ENCODE peak calls at places on chromosomes 13 and 19, in eight cellular contexts. I is lung, O is pancreas, N is cardiac muscle cell, X is thoracic aorta, J is IMR-90, D is left ventricle myocardium inferior, B is tibial artery. W is an unnamed sample. For H3K4me1, the result is how much of the 10 kb centered on the place peaks cover.

GRCh38 chr13:95500136-95500718 is 52.3 kb upstream of the CLDN10 start:
- DNase-seq in X (no peak), O (no peak), I (no peak), J (peak), B (no peak), D (no peak), N (no peak), W (no peak)

GRCh38 chr19:35206379-35206778 is 22.2 kb downstream of the FAM187B start:
- DNase-seq in D (no peak), B (no peak), N (no peak), X (no peak), I (peak), O (no peak), J (no peak), W (no peak)

GRCh38 chr19:1074512-1075283 is 7.7 kb downstream of the ARHGAP45 start:
- DNase-seq in I (peak), J (no peak), N (no peak), B (peak), D (peak), O (peak), X (no peak), W (peak)

GRCh38 chr13:111919286-111919685 is 147.7 kb upstream of the SOX1 start:
- DNase-seq in N (no peak), I (no peak), J (no peak), O (peak), X (no peak), B (no peak), D (no peak), W (no peak)

GRCh38 chr13:33678906-33679657 is 138.9 kb upstream of the RFC3 start:
- DNase-seq in O (peak), J (peak), X (peak), I (peak), B (no peak), N (no peak), D (peak), W (peak)

GRCh38 chr13:46202188-46202795 is 9.4 kb upstream of the LRRC63 start:
- DNase-seq in I (no peak), B (no peak), N (no peak), D (no peak), X (no peak), O (no peak), J (no peak), W (no peak)

GRCh38 chr19:19543640-19544039 is 5.6 kb downstream of the CILP2 start:
- DNase-seq in B (no peak), I (no peak), O (no peak), X (no peak), N (no peak), J (no peak), D (no peak), W (no peak)

GRCh38 chr19:8017808-8018207 is 12.4 kb upstream of the ELAVL1 start:
- DNase-seq in N (no peak), B (no peak), D (no peak), J (no peak), I (no peak), O (no peak), X (no peak), W (peak)

GRCh38 chr19:31096047-31096446 is 253.2 kb downstream of the TSHZ3 start:
- DNase-seq in X (no peak), I (no peak), B (no peak), J (no peak), N (peak), D (no peak), O (no peak), W (no peak)

GRCh38 chr19:18771328-18772242 is 19.5 kb downstream of the COMP start:
- DNase-seq in I (no peak), J (no peak), D (no peak), B (no peak), X (no peak), O (no peak), N (peak), W (no peak)

GRCh38 chr19:47142779-47143178 is 12.1 kb downstream of the SAE1 start:
- DNase-seq in X (no peak), I (no peak), D (no peak), N (no peak), B (no peak), O (no peak), J (no peak), W (no peak)

GRCh38 chr19:18464646-18465045 is 26.7 kb upstream of the ISYNA1 start:
- DNase-seq in X (peak), I (peak), O (no peak), N (no peak), D (peak), B (peak), J (peak), W (peak)

GRCh38 chr19:17860331-17860992 is 752 bp downstream of the RPL18A start:
- DNase-seq in N (no peak), X (no peak), O (no peak), D (no peak), I (no peak), B (no peak), J (no peak), W (no peak)

GRCh38 chr13:23201870-23202269 is 21.1 kb downstream of the SGCG start:
- DNase-seq in I (no peak), O (no peak), N (no peak), B (no peak), D (no peak), J (no peak), X (no peak), W (no peak)

GRCh38 chr13:83515267-83515666 is 367.0 kb downstream of the SLITRK1 start:
- DNase-seq in D (no peak), B (no peak), I (no peak), J (peak), X (no peak), O (no peak), N (no peak), W (no peak)

GRCh38 chr13:28753208-28753892 is 34.6 kb upstream of the SLC46A3 start:
- DNase-seq in I (peak), D (peak), J (peak), X (peak), N (peak), O (no peak), B (peak), W (peak)

GRCh38 chr19:31261019-31261595 is 88.1 kb downstream of the TSHZ3 start:
- DNase-seq in N (no peak), B (peak), I (no peak), O (no peak), J (no peak), D (no peak), X (no peak), W (no peak)

GRCh38 chr13:106063591-106064308 is 471.7 kb downstream of the EFNB2 start:
- DNase-seq in X (no peak), I (no peak), O (no peak), N (no peak), D (no peak), B (no peak), J (peak), W (no peak)

GRCh38 chr19:8466018-8466417 is 21.2 kb downstream of the HNRNPM start:
- DNase-seq in N (no peak), J (peak), D (no peak), I (no peak), B (no peak), O (no peak), X (no peak), W (no peak)

DNA sequence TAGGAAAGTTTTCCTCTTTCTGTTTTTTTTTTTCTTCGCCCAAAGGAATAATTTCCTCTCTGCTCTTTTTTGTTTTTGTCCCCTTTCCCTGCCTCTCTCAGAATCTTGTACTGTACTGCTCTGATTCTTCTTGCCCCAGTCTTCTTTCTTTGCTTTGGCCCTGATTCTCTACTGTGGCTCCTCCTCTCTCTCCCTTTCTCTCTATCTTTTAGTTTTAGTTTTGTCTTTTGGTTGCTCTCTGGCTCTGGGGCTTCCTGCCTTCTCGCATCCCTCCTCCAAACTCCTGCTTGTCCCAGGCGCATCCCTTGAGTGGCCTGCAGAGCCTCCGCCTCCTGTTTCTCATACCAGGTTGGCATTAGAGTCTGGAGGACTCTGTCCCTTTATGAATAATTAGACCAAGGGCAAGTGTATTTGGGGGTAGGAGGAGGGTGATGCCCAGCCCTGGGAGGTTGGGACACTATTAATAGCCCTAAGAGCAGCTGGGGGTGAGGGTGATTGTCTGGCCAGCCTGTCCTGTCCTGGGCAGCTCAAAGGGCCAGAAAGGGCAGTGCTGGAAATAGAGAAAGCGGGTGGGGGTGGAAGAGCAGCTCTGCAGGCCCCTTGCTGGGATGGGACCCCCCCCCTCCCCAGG is 39.1 kb downstream of the LYL1 start:
- DNase-seq in O (no peak), B (peak), I (no peak), D (peak), J (no peak), X (no peak), N (no peak), W (no peak)
- H3K27ac ChIP-seq in O (no peak), B (peak), I (peak), D (peak), J (no peak), X (peak), N (no peak), W (no peak)

GRCh38 chr19:32650671-32651070 is 24.3 kb downstream of the ANKRD27 start:
- DNase-seq in J (no peak), D (no peak), I (no peak), N (no peak), X (no peak), B (no peak), O (no peak), W (no peak)

GRCh38 chr19:32652893-32653625 is 21.9 kb downstream of the ANKRD27 start:
- DNase-seq in J (peak), X (no peak), I (peak), D (peak), B (no peak), N (peak), O (peak), W (peak)

GRCh38 chr19:32653626-32653968 is 21.4 kb downstream of the ANKRD27 start:
- DNase-seq in N (no peak), J (no peak), O (no peak), X (no peak), I (no peak), B (no peak), D (no peak), W (no peak)

GRCh38 chr19:32649751-32650150 is 25.2 kb downstream of the ANKRD27 start:
- DNase-seq in J (no peak), X (no peak), B (no peak), N (no peak), I (no peak), O (no peak), D (peak), W (no peak)

GRCh38 chr19:32651729-32652140 is 23.2 kb downstream of the ANKRD27 start:
- DNase-seq in J (peak), N (peak), I (no peak), D (peak), X (no peak), B (no peak), O (no peak), W (peak)
- TF ChIP-seq CTCF in J (no peak), N (peak), I (no peak), D (no peak), X (no peak), B (no peak), O (no peak), W (no peak)

GRCh38 chr19:3441089-3441985 is 39.0 kb downstream of the SMIM24 start:
- DNase-seq in O (no peak), N (no peak), X (no peak), I (no peak), J (no peak), B (no peak), D (no peak), W (no peak)
- H3K4me1 ChIP-seq in O (under half), N (under half), X (under half), I (under half), J (under half), B (under half), D (half or more), W (under half)

GRCh38 chr13:49410477-49410876 is 33.4 kb downstream of the CAB39L start:
- DNase-seq in D (no peak), J (no peak), N (no peak), X (no peak), I (no peak), O (no peak), B (no peak), W (no peak)
- H3K27ac ChIP-seq in D (no peak), J (no peak), N (no peak), X (no peak), I (no peak), O (no peak), B (no peak), W (no peak)

DNA sequence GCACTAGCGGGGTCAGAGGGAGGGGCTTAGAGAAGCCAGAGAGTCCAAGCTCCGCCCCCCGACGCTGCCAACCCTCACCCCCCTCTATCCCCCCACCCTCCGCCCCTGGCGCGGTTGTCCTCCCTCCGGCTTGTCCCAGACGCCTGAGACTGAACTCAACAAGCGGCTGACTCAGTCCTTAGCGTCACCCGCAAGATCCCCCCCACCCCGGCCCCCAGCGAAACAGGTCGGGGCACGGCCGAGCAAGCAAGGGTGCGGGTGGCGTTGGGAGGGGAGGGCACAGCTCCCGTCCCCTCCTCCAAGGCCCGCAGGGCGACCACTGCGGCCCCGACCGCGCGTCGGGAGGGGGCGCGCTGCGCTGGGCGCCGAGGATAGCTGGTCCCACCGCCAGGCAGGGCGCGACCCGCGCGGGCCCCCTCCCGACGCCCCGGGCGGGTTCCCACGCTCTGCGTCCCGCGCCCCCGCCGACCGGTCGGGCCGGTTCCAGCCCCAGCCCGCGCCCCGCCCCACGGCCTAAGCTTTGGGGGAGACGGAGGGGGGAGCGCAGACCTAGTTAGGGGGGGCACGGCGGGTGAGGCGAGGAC is 5.3 kb downstream of the NOTCH3 start:
- DNase-seq in B (peak), N (peak), D (peak), J (peak), O (peak), I (peak), X (peak), W (peak)
- TF ChIP-seq CTCF in B (peak), N (peak), D (peak), J (peak), O (no peak), I (no peak), X (no peak), W (no peak)

DNA sequence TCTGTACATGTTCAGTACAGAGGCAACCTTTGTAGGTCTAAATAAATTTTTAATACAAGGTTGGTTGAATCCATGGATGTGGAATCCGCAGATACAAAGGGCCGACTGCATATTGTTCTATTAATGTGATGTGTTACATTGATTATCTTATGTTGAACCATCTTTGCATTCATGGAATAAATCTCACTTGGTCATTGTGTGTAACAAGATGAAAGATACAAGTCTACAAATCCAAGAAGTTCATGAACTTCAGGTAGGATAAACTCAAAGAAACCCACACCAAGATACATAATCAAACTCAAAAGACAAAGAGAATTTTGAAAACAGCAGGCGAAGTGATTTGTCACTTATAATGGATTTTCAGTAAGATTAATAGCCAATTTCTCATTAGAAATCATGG is 8.0 kb upstream of the TFDP1 start:
- DNase-seq in N (no peak), X (no peak), O (no peak), D (no peak), J (no peak), I (no peak), B (no peak), W (no peak)
- H3K4me1 ChIP-seq in N (under half), X (under half), O (under half), D (under half), J (under half), I (under half), B (under half), W (under half)

W was measured in thyroid gland.